ENCODE peak calls at places on chromosomes 4 and X, in six cellular contexts. S is RPMI8226, B is NCI-H146, N is AG09319, L is hepatocyte, F is suprapubic skin. K is an unnamed sample.

GRCh38 chr4:14289708-14290107 is 662.2 kb upstream of the BOD1L1 start:
- DNase-seq in F (no peak), N (no peak), S (no peak), L (no peak), B (no peak), K (no peak)

GRCh38 chr4:79857811-79858210 is 215.2 kb downstream of the ANTXR2 start:
- DNase-seq in B (no peak), S (no peak), L (no peak), N (no peak), F (no peak), K (no peak)

GRCh38 chrX:112058255-112058654 is 24.3 kb downstream of the TRPC5 start:
- DNase-seq in B (no peak), F (no peak), L (no peak), S (no peak), N (peak), K (no peak)

GRCh38 chr4:1716065-1716945 is 4.2 kb upstream of the SLBP start:
- DNase-seq in S (no peak), L (no peak), B (no peak), F (no peak), N (no peak), K (no peak)

GRCh38 chr4:109649872-109650271 is 53.4 kb downstream of the CASP6 start:
- DNase-seq in S (no peak), L (no peak), F (no peak), B (no peak), N (no peak), K (no peak)

GRCh38 chr4:139585468-139585867 is 29.4 kb upstream of the SETD7 start:
- DNase-seq in F (peak), B (no peak), S (no peak), L (no peak), N (no peak), K (no peak)

GRCh38 chr4:72312032-72312650 is 256.9 kb downstream of the ADAMTS3 start:
- DNase-seq in F (peak), S (no peak), B (no peak), N (peak), L (peak), K (no peak)

GRCh38 chrX:19624754-19625153 is 109.4 kb upstream of the MAP3K15 start:
- DNase-seq in L (no peak), N (no peak), B (no peak), F (no peak), S (no peak), K (no peak)

GRCh38 chr4:113278324-113278934 is 229.0 kb downstream of the ANK2 start:
- DNase-seq in S (peak), B (peak), F (peak), L (peak), N (no peak), K (no peak)

GRCh38 chr4:92299152-92299551 is 4.6 kb upstream of the GRID2 start:
- DNase-seq in N (no peak), F (no peak), S (no peak), B (no peak), L (no peak), K (no peak)

GRCh38 chr4:146398404-146398803 is 123.3 kb downstream of the SLC10A7 start:
- DNase-seq in F (no peak), L (no peak), B (no peak), S (no peak), N (peak), K (no peak)

GRCh38 chrX:71366674-71367256 is 608 bp downstream of the TAF1 start:
- DNase-seq in S (peak), N (no peak), F (no peak), L (peak), B (peak), K (no peak)

GRCh38 chr4:5051210-5051691 is at the start of gene STK32B:
- DNase-seq in B (peak), N (peak), L (peak), F (peak), S (no peak), K (peak)

GRCh38 chr4:109682875-109683274 is 20.4 kb downstream of the CASP6 start:
- DNase-seq in L (no peak), B (peak), S (no peak), N (no peak), F (no peak), K (no peak)

GRCh38 chrX:154602226-154602625 is 16.9 kb downstream of the CTAG1B start:
- DNase-seq in L (no peak), B (no peak), S (no peak), N (no peak), F (no peak), K (no peak)

GRCh38 chr4:24382381-24382780 is 202.0 kb downstream of the DHX15 start:
- DNase-seq in N (no peak), S (no peak), F (no peak), B (no peak), L (peak), K (no peak)

GRCh38 chr4:52982246-52982950 is 120.3 kb downstream of the RASL11B start:
- DNase-seq in N (no peak), F (no peak), S (no peak), B (peak), L (peak), K (no peak)

GRCh38 chr4:87037921-87038320 is 103.1 kb downstream of the AFF1 start:
- DNase-seq in B (no peak), L (no peak), F (no peak), N (no peak), S (no peak), K (no peak)

GRCh38 chr4:34492414-34492813 is 1751.9 kb downstream of the ARAP2 start:
- DNase-seq in F (no peak), B (no peak), S (no peak), L (no peak), N (no peak), K (no peak)

GRCh38 chrX:45718676-45719075 is 518.0 kb upstream of the DIPK2B start:
- DNase-seq in F (no peak), B (no peak), L (no peak), N (no peak), S (no peak), K (no peak)

GRCh38 chr4:123628288-123628687 is 231.7 kb downstream of the SPRY1 start:
- DNase-seq in F (no peak), S (no peak), L (no peak), B (no peak), N (no peak), K (no peak)

GRCh38 chr4:98963538-98964433 is 31.7 kb upstream of the METAP1 start:
- DNase-seq in L (no peak), N (no peak), B (no peak), F (no peak), S (no peak), K (peak)

GRCh38 chrX:40663880-40664630 is 16.7 kb upstream of the CXorf38 start:
- DNase-seq in F (no peak), S (no peak), B (no peak), L (peak), N (no peak), K (no peak)

GRCh38 chr4:176792348-176793059 is at the start of gene VEGFC:
- DNase-seq in N (peak), F (peak), S (peak), L (peak), B (peak), K (peak)

K was measured in T1000.